ENCODE peak calls at places on chromosome 10, in ten cellular contexts. One of them, this sample, is unnamed.

GRCh38 chr10:62561151-62561550 is 187.0 kb downstream of the ZNF365 start:
- DNase-seq in SW 1271: no peak
- DNase-seq in memory B cell: no peak
- DNase-seq in Caco-2: no peak
- DNase-seq in activated T-cell treated with anti-CD3 and anti-CD28 coated beads, Interleukin-2, amount 50 U/mL, for 1 hour: no peak
- DNase-seq in iPS-NIHi11: no peak
- DNase-seq in Caki2: no peak
- DNase-seq in OCI-LY7: no peak
- DNase-seq in right lobe of liver: no peak
- DNase-seq in EH: no peak
- DNase-seq in this sample: no peak

GRCh38 chr10:59279476-59279875 is 82.9 kb downstream of the FAM13C start:
- DNase-seq in SW 1271: no peak
- DNase-seq in memory B cell: no peak
- DNase-seq in Caco-2: no peak
- DNase-seq in activated T-cell treated with anti-CD3 and anti-CD28 coated beads, Interleukin-2, amount 50 U/mL, for 1 hour: no peak
- DNase-seq in iPS-NIHi11: no peak
- DNase-seq in Caki2: no peak
- DNase-seq in OCI-LY7: no peak
- DNase-seq in right lobe of liver: no peak
- DNase-seq in EH: no peak
- DNase-seq in this sample: no peak

GRCh38 chr10:130440494-130440893 is 304.3 kb downstream of the GLRX3 start:
- DNase-seq in SW 1271: no peak
- DNase-seq in memory B cell: no peak
- DNase-seq in Caco-2: no peak
- DNase-seq in activated T-cell treated with anti-CD3 and anti-CD28 coated beads, Interleukin-2, amount 50 U/mL, for 1 hour: no peak
- DNase-seq in iPS-NIHi11: no peak
- DNase-seq in Caki2: no peak
- DNase-seq in OCI-LY7: no peak
- DNase-seq in right lobe of liver: no peak
- DNase-seq in EH: no peak
- DNase-seq in this sample: no peak

GRCh38 chr10:101763141-101763540 is 12.8 kb downstream of the FGF8 start:
- DNase-seq in SW 1271: no peak
- DNase-seq in memory B cell: no peak
- DNase-seq in Caco-2: no peak
- DNase-seq in activated T-cell treated with anti-CD3 and anti-CD28 coated beads, Interleukin-2, amount 50 U/mL, for 1 hour: no peak
- DNase-seq in iPS-NIHi11: no peak
- DNase-seq in Caki2: no peak
- DNase-seq in OCI-LY7: no peak
- DNase-seq in right lobe of liver: no peak
- DNase-seq in EH: no peak
- DNase-seq in this sample: no peak

GRCh38 chr10:114697061-114697598 is 39.1 kb upstream of the ABLIM1 start:
- DNase-seq in SW 1271: no peak
- DNase-seq in memory B cell: no peak
- DNase-seq in Caco-2: no peak
- DNase-seq in activated T-cell treated with anti-CD3 and anti-CD28 coated beads, Interleukin-2, amount 50 U/mL, for 1 hour: no peak
- DNase-seq in iPS-NIHi11: peak; percentile 30
- DNase-seq in Caki2: no peak
- DNase-seq in OCI-LY7: no peak
- DNase-seq in right lobe of liver: no peak
- DNase-seq in EH: peak; percentile 87
- DNase-seq in this sample: no peak

GRCh38 chr10:19347592-19347991 is 299.0 kb downstream of the MALRD1 start:
- DNase-seq in SW 1271: no peak
- DNase-seq in memory B cell: no peak
- DNase-seq in Caco-2: no peak
- DNase-seq in activated T-cell treated with anti-CD3 and anti-CD28 coated beads, Interleukin-2, amount 50 U/mL, for 1 hour: no peak
- DNase-seq in iPS-NIHi11: peak; percentile 35
- DNase-seq in Caki2: no peak
- DNase-seq in OCI-LY7: no peak
- DNase-seq in right lobe of liver: no peak
- DNase-seq in EH: no peak
- DNase-seq in this sample: no peak

GRCh38 chr10:84837041-84837766 is 508.8 kb downstream of the CCSER2 start:
- DNase-seq in SW 1271: no peak
- DNase-seq in memory B cell: no peak
- DNase-seq in Caco-2: no peak
- DNase-seq in activated T-cell treated with anti-CD3 and anti-CD28 coated beads, Interleukin-2, amount 50 U/mL, for 1 hour: no peak
- DNase-seq in iPS-NIHi11: no peak
- DNase-seq in Caki2: no peak
- DNase-seq in OCI-LY7: no peak
- DNase-seq in right lobe of liver: no peak
- DNase-seq in EH: no peak
- DNase-seq in this sample: no peak

GRCh38 chr10:106941297-106942034 is 223.0 kb downstream of the SORCS1 start:
- DNase-seq in SW 1271: no peak
- DNase-seq in memory B cell: no peak
- DNase-seq in Caco-2: no peak
- DNase-seq in activated T-cell treated with anti-CD3 and anti-CD28 coated beads, Interleukin-2, amount 50 U/mL, for 1 hour: no peak
- DNase-seq in iPS-NIHi11: no peak
- DNase-seq in Caki2: no peak
- DNase-seq in OCI-LY7: no peak
- DNase-seq in right lobe of liver: peak; percentile 82
- DNase-seq in EH: no peak
- DNase-seq in this sample: no peak

GRCh38 chr10:18473424-18474110 is 177.8 kb downstream of the NSUN6 start:
- DNase-seq in SW 1271: no peak
- DNase-seq in memory B cell: no peak
- DNase-seq in Caco-2: no peak
- DNase-seq in activated T-cell treated with anti-CD3 and anti-CD28 coated beads, Interleukin-2, amount 50 U/mL, for 1 hour: no peak
- DNase-seq in iPS-NIHi11: no peak
- DNase-seq in Caki2: no peak
- DNase-seq in OCI-LY7: no peak
- DNase-seq in right lobe of liver: no peak
- DNase-seq in EH: no peak
- DNase-seq in this sample: no peak

GRCh38 chr10:86103391-86104101 is 263.0 kb downstream of the GRID1 start:
- DNase-seq in SW 1271: no peak
- DNase-seq in memory B cell: no peak
- DNase-seq in Caco-2: no peak
- DNase-seq in activated T-cell treated with anti-CD3 and anti-CD28 coated beads, Interleukin-2, amount 50 U/mL, for 1 hour: no peak
- DNase-seq in iPS-NIHi11: peak; percentile 57
- DNase-seq in Caki2: no peak
- DNase-seq in OCI-LY7: no peak
- DNase-seq in right lobe of liver: no peak
- DNase-seq in EH: no peak
- DNase-seq in this sample: no peak

GRCh38 chr10:89342219-89342966 is 14.6 kb downstream of the IFIT3 start:
- DNase-seq in SW 1271: no peak
- DNase-seq in memory B cell: no peak
- DNase-seq in Caco-2: no peak
- DNase-seq in activated T-cell treated with anti-CD3 and anti-CD28 coated beads, Interleukin-2, amount 50 U/mL, for 1 hour: no peak
- DNase-seq in iPS-NIHi11: no peak
- DNase-seq in Caki2: peak; percentile 96
- DNase-seq in OCI-LY7: no peak
- DNase-seq in right lobe of liver: peak; percentile 66
- DNase-seq in EH: peak; percentile 85
- DNase-seq in this sample: no peak

GRCh38 chr10:72425133-72425532 is 70.4 kb upstream of the DNAJB12 start:
- DNase-seq in SW 1271: no peak
- DNase-seq in memory B cell: no peak
- DNase-seq in Caco-2: no peak
- DNase-seq in activated T-cell treated with anti-CD3 and anti-CD28 coated beads, Interleukin-2, amount 50 U/mL, for 1 hour: no peak
- DNase-seq in iPS-NIHi11: no peak
- DNase-seq in Caki2: no peak
- DNase-seq in OCI-LY7: no peak
- DNase-seq in right lobe of liver: no peak
- DNase-seq in EH: no peak
- DNase-seq in this sample: no peak

GRCh38 chr10:124697837-124698559 is 46.2 kb downstream of the FAM53B start:
- DNase-seq in SW 1271: no peak
- DNase-seq in memory B cell: peak; percentile 29
- DNase-seq in Caco-2: no peak
- DNase-seq in activated T-cell treated with anti-CD3 and anti-CD28 coated beads, Interleukin-2, amount 50 U/mL, for 1 hour: peak; percentile 44
- DNase-seq in iPS-NIHi11: peak; percentile 67
- DNase-seq in Caki2: no peak
- DNase-seq in OCI-LY7: no peak
- DNase-seq in right lobe of liver: no peak
- DNase-seq in EH: no peak
- DNase-seq in this sample: no peak

GRCh38 chr10:104445359-104445758 is 91.7 kb downstream of the CFAP58 start:
- DNase-seq in SW 1271: no peak
- DNase-seq in memory B cell: no peak
- DNase-seq in Caco-2: no peak
- DNase-seq in activated T-cell treated with anti-CD3 and anti-CD28 coated beads, Interleukin-2, amount 50 U/mL, for 1 hour: no peak
- DNase-seq in iPS-NIHi11: no peak
- DNase-seq in Caki2: no peak
- DNase-seq in OCI-LY7: no peak
- DNase-seq in right lobe of liver: no peak
- DNase-seq in EH: peak; percentile 92
- DNase-seq in this sample: no peak

GRCh38 chr10:18561861-18562551 is 89.4 kb downstream of the NSUN6 start:
- DNase-seq in SW 1271: no peak
- DNase-seq in memory B cell: no peak
- DNase-seq in Caco-2: no peak
- DNase-seq in activated T-cell treated with anti-CD3 and anti-CD28 coated beads, Interleukin-2, amount 50 U/mL, for 1 hour: no peak
- DNase-seq in iPS-NIHi11: no peak
- DNase-seq in Caki2: no peak
- DNase-seq in OCI-LY7: no peak
- DNase-seq in right lobe of liver: no peak
- DNase-seq in EH: no peak
- DNase-seq in this sample: no peak

GRCh38 chr10:104146871-104147270 is 24.9 kb downstream of the SFR1 start:
- DNase-seq in SW 1271: no peak
- DNase-seq in memory B cell: no peak
- DNase-seq in Caco-2: no peak
- DNase-seq in activated T-cell treated with anti-CD3 and anti-CD28 coated beads, Interleukin-2, amount 50 U/mL, for 1 hour: no peak
- DNase-seq in iPS-NIHi11: no peak
- DNase-seq in Caki2: no peak
- DNase-seq in OCI-LY7: no peak
- DNase-seq in right lobe of liver: no peak
- DNase-seq in EH: no peak
- DNase-seq in this sample: no peak

GRCh38 chr10:110356628-110357245 is 52.0 kb upstream of the SMNDC1 start:
- DNase-seq in SW 1271: no peak
- DNase-seq in memory B cell: peak; percentile 76
- DNase-seq in Caco-2: no peak
- DNase-seq in activated T-cell treated with anti-CD3 and anti-CD28 coated beads, Interleukin-2, amount 50 U/mL, for 1 hour: peak; percentile 55
- DNase-seq in iPS-NIHi11: peak; percentile 56
- DNase-seq in Caki2: peak; percentile 95
- DNase-seq in OCI-LY7: peak; percentile 98
- DNase-seq in right lobe of liver: no peak
- DNase-seq in EH: peak; percentile 71
- DNase-seq in this sample: peak; percentile 100

GRCh38 chr10:69807122-69807521 is 5.4 kb downstream of the COL13A1 start:
- DNase-seq in SW 1271: peak; percentile 19
- DNase-seq in memory B cell: no peak
- DNase-seq in Caco-2: no peak
- DNase-seq in activated T-cell treated with anti-CD3 and anti-CD28 coated beads, Interleukin-2, amount 50 U/mL, for 1 hour: no peak
- DNase-seq in iPS-NIHi11: no peak
- DNase-seq in Caki2: peak; percentile 58
- DNase-seq in OCI-LY7: no peak
- DNase-seq in right lobe of liver: no peak
- DNase-seq in EH: peak; percentile 93
- DNase-seq in this sample: no peak

GRCh38 chr10:7484456-7485266 is 73.8 kb upstream of the SFMBT2 start:
- DNase-seq in SW 1271: no peak
- DNase-seq in memory B cell: no peak
- DNase-seq in Caco-2: no peak
- DNase-seq in activated T-cell treated with anti-CD3 and anti-CD28 coated beads, Interleukin-2, amount 50 U/mL, for 1 hour: peak; percentile 54
- DNase-seq in iPS-NIHi11: no peak
- DNase-seq in Caki2: no peak
- DNase-seq in OCI-LY7: peak; percentile 75
- DNase-seq in right lobe of liver: no peak
- DNase-seq in EH: no peak
- DNase-seq in this sample: peak; percentile 91

GRCh38 chr10:122142652-122143237 is 128.4 kb upstream of the BTBD16 start:
- DNase-seq in SW 1271: no peak
- DNase-seq in memory B cell: no peak
- DNase-seq in Caco-2: no peak
- DNase-seq in activated T-cell treated with anti-CD3 and anti-CD28 coated beads, Interleukin-2, amount 50 U/mL, for 1 hour: peak; percentile 32
- DNase-seq in iPS-NIHi11: peak; percentile 92
- DNase-seq in Caki2: no peak
- DNase-seq in OCI-LY7: peak; percentile 15
- DNase-seq in right lobe of liver: no peak
- DNase-seq in EH: no peak
- DNase-seq in this sample: no peak

GRCh38 chr10:3763852-3764625 is 21.0 kb downstream of the KLF6 start:
- DNase-seq in SW 1271: peak; percentile 41
- DNase-seq in memory B cell: no peak
- DNase-seq in Caco-2: no peak
- DNase-seq in activated T-cell treated with anti-CD3 and anti-CD28 coated beads, Interleukin-2, amount 50 U/mL, for 1 hour: no peak
- DNase-seq in iPS-NIHi11: no peak
- DNase-seq in Caki2: no peak
- DNase-seq in OCI-LY7: no peak
- DNase-seq in right lobe of liver: no peak
- DNase-seq in EH: peak; percentile 75
- DNase-seq in this sample: no peak

This sample was measured in GM12878.